ENCODE peak calls at places on chromosomes 16 and 17, in eight cellular contexts. One of them, this sample, is unnamed.

GRCh38 chr17:29292992-29293889 is 707 bp downstream of the NUFIP2 start:
- DNase-seq in NCI-H1092: peak; percentile 54
- DNase-seq in lower leg skin: peak; percentile 50
- DNase-seq in fibroblast of villous mesenchyme: peak; percentile 63
- DNase-seq in RWPE1: peak; percentile 68
- DNase-seq in amygdala: peak; percentile 44
- DNase-seq in astrocyte of the spinal cord: peak; percentile 35
- DNase-seq in activated B cell treated with CpG ODN at 0.5 μM for 24 hours: peak; percentile 57
- DNase-seq in this sample: peak; percentile 29

GRCh38 chr17:74272731-74273201 is 1.3 kb upstream of the DNAI2 start:
- DNase-seq in NCI-H1092: no peak
- DNase-seq in lower leg skin: no peak
- DNase-seq in fibroblast of villous mesenchyme: no peak
- DNase-seq in RWPE1: no peak
- DNase-seq in amygdala: no peak
- DNase-seq in astrocyte of the spinal cord: no peak
- DNase-seq in activated B cell treated with CpG ODN at 0.5 μM for 24 hours: no peak
- DNase-seq in this sample: no peak

GRCh38 chr17:48985436-48986245 is 11.5 kb upstream of the IGF2BP1 start:
- DNase-seq in NCI-H1092: no peak
- DNase-seq in lower leg skin: no peak
- DNase-seq in fibroblast of villous mesenchyme: no peak
- DNase-seq in RWPE1: no peak
- DNase-seq in amygdala: no peak
- DNase-seq in astrocyte of the spinal cord: no peak
- DNase-seq in activated B cell treated with CpG ODN at 0.5 μM for 24 hours: no peak
- DNase-seq in this sample: no peak

GRCh38 chr16:79217375-79218011 is 383.0 kb downstream of the MAF start:
- DNase-seq in NCI-H1092: no peak
- DNase-seq in lower leg skin: no peak
- DNase-seq in fibroblast of villous mesenchyme: no peak
- DNase-seq in RWPE1: no peak
- DNase-seq in amygdala: no peak
- DNase-seq in astrocyte of the spinal cord: no peak
- DNase-seq in activated B cell treated with CpG ODN at 0.5 μM for 24 hours: no peak
- DNase-seq in this sample: no peak

GRCh38 chr17:68612923-68613292 is 11.7 kb upstream of the FAM20A start:
- DNase-seq in NCI-H1092: no peak
- DNase-seq in lower leg skin: no peak
- DNase-seq in fibroblast of villous mesenchyme: no peak
- DNase-seq in RWPE1: no peak
- DNase-seq in amygdala: no peak
- DNase-seq in astrocyte of the spinal cord: no peak
- DNase-seq in activated B cell treated with CpG ODN at 0.5 μM for 24 hours: no peak
- DNase-seq in this sample: no peak

GRCh38 chr17:19263621-19264010 is 26.4 kb downstream of the EPN2 start:
- DNase-seq in NCI-H1092: no peak
- DNase-seq in lower leg skin: no peak
- DNase-seq in fibroblast of villous mesenchyme: peak; percentile 83
- DNase-seq in RWPE1: no peak
- DNase-seq in amygdala: no peak
- DNase-seq in astrocyte of the spinal cord: peak; percentile 67
- DNase-seq in activated B cell treated with CpG ODN at 0.5 μM for 24 hours: no peak
- DNase-seq in this sample: no peak

GRCh38 chr16:10992797-10993196 is 48.4 kb downstream of the CLEC16A start:
- DNase-seq in NCI-H1092: no peak
- DNase-seq in lower leg skin: no peak
- DNase-seq in fibroblast of villous mesenchyme: peak; percentile 89
- DNase-seq in RWPE1: peak; percentile 92
- DNase-seq in amygdala: no peak
- DNase-seq in astrocyte of the spinal cord: peak; percentile 84
- DNase-seq in activated B cell treated with CpG ODN at 0.5 μM for 24 hours: no peak
- DNase-seq in this sample: no peak

GRCh38 chr17:75078097-75079022 is 9.4 kb upstream of the SLC16A5 start:
- DNase-seq in NCI-H1092: no peak
- DNase-seq in lower leg skin: no peak
- DNase-seq in fibroblast of villous mesenchyme: peak; percentile 51
- DNase-seq in RWPE1: peak; percentile 62
- DNase-seq in amygdala: no peak
- DNase-seq in astrocyte of the spinal cord: peak; percentile 76
- DNase-seq in activated B cell treated with CpG ODN at 0.5 μM for 24 hours: peak; percentile 33
- DNase-seq in this sample: no peak

GRCh38 chr17:76540381-76541300 is 797 bp downstream of the PRCD start:
- DNase-seq in NCI-H1092: peak; percentile 90
- DNase-seq in lower leg skin: peak; percentile 93
- DNase-seq in fibroblast of villous mesenchyme: peak; percentile 96
- DNase-seq in RWPE1: peak; percentile 95
- DNase-seq in amygdala: peak; percentile 98
- DNase-seq in astrocyte of the spinal cord: peak; percentile 94
- DNase-seq in activated B cell treated with CpG ODN at 0.5 μM for 24 hours: no peak
- DNase-seq in this sample: no peak

GRCh38 chr17:18102640-18103039 is 5.9 kb upstream of the MYO15A start:
- DNase-seq in NCI-H1092: no peak
- DNase-seq in lower leg skin: no peak
- DNase-seq in fibroblast of villous mesenchyme: no peak
- DNase-seq in RWPE1: no peak
- DNase-seq in amygdala: no peak
- DNase-seq in astrocyte of the spinal cord: no peak
- DNase-seq in activated B cell treated with CpG ODN at 0.5 μM for 24 hours: peak; percentile 35
- DNase-seq in this sample: no peak

This sample was measured in central memory CD8-positive, alpha-beta T cell.